ENCODE peak calls at places on chromosomes 3 and 15, in eight cellular contexts. I, Y, K, V, U, A, W and F are unnamed samples.

GRCh38 chr15:67838789-67839332 is 984 bp downstream of the RNU6-1 start:
- DNase-seq in I (peak; percentile 69), Y (no peak), K (peak; percentile 75), V (no peak), U (peak; percentile 61), A (peak; percentile 85), W (peak; percentile 87), F (no peak)

GRCh38 chr3:71779674-71780377 is 5.1 kb downstream of the PROK2 start:
- DNase-seq in I (no peak), Y (no peak), K (no peak), V (no peak), U (no peak), A (no peak), W (no peak), F (no peak)

GRCh38 chr15:40365624-40366023 is 7.6 kb downstream of the DISP2 start:
- DNase-seq in I (no peak), Y (no peak), K (no peak), V (no peak), U (no peak), A (no peak), W (no peak), F (no peak)

GRCh38 chr3:137012097-137012501 is 54.3 kb downstream of the IL20RB start:
- DNase-seq in I (peak; percentile 88), Y (no peak), K (no peak), V (no peak), U (no peak), A (no peak), W (no peak), F (no peak)

GRCh38 chr3:71089271-71089670 is 494.3 kb downstream of the FOXP1 start:
- DNase-seq in I (peak; percentile 32), Y (no peak), K (no peak), V (no peak), U (peak; percentile 69), A (no peak), W (no peak), F (no peak)

GRCh38 chr3:159892171-159892791 is 96.4 kb upstream of the IL12A start:
- DNase-seq in I (no peak), Y (no peak), K (no peak), V (no peak), U (no peak), A (no peak), W (no peak), F (no peak)

GRCh38 chr3:142808103-142808917 is 80.6 kb downstream of the PCOLCE2 start:
- DNase-seq in I (peak; percentile 92), Y (peak; percentile 50), K (no peak), V (no peak), U (peak; percentile 80), A (no peak), W (no peak), F (no peak)

GRCh38 chr3:128914966-128915645 is 35.7 kb downstream of the ACAD9 start:
- DNase-seq in I (no peak), Y (no peak), K (no peak), V (no peak), U (no peak), A (no peak), W (no peak), F (no peak)

GRCh38 chr15:70586241-70586640 is 177.1 kb downstream of the UACA start:
- DNase-seq in I (no peak), Y (no peak), K (no peak), V (no peak), U (no peak), A (no peak), W (no peak), F (no peak)

GRCh38 chr3:131007256-131007655 is 19.4 kb downstream of the ASTE1 start:
- DNase-seq in I (no peak), Y (no peak), K (no peak), V (no peak), U (no peak), A (no peak), W (no peak), F (no peak)

GRCh38 chr15:99435138-99435695 is 130.6 kb upstream of the MEF2A start:
- DNase-seq in I (no peak), Y (no peak), K (no peak), V (peak; percentile 11), U (peak; percentile 79), A (peak; percentile 36), W (no peak), F (no peak)

GRCh38 chr3:17742837-17743659 is 617 bp upstream of the TBC1D5 start:
- DNase-seq in I (no peak), Y (no peak), K (peak; percentile 95), V (no peak), U (no peak), A (no peak), W (no peak), F (no peak)

GRCh38 chr3:58009026-58009748 is 965 bp downstream of the FLNB start:
- DNase-seq in I (peak; percentile 51), Y (no peak), K (peak; percentile 72), V (peak; percentile 67), U (no peak), A (peak; percentile 46), W (peak; percentile 41), F (no peak)

GRCh38 chr3:124277516-124277890 is 285.6 kb upstream of the ROPN1 start:
- DNase-seq in I (peak; percentile 41), Y (no peak), K (no peak), V (no peak), U (no peak), A (no peak), W (no peak), F (no peak)

GRCh38 chr3:142768338-142768737 is 44.5 kb downstream of the TRPC1 start:
- DNase-seq in I (no peak), Y (no peak), K (no peak), V (no peak), U (no peak), A (no peak), W (no peak), F (no peak)

GRCh38 chr3:190319660-190320059 is 2.6 kb downstream of the CLDN1 start:
- DNase-seq in I (no peak), Y (no peak), K (no peak), V (no peak), U (peak; percentile 97), A (no peak), W (no peak), F (no peak)

DNA sequence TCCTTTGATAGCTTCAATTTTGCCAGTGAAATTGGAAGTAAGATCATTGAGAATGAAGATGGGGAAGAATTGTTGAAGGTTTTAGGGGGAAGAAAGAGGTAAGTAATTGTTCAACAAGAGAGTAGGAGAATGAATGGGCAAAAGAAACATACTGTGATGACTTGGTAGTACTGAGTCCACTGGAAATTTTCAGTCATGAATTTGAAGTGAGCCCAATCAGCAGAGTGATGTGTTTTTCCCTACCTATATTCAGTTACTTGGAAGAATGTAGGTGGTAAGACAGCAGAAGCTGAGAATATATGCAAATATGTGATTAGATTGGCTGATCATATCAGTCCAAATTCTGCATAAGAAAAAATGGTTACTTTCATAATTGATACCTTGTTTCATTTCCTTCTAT is 569.6 kb downstream of the AGBL1 start:
- DNase-seq in I (no peak), Y (no peak), K (no peak), V (no peak), U (no peak), A (no peak), W (no peak), F (no peak)
- H3K9me3 ChIP-seq in I (no peaks in the 10 kb centered on the region), Y (peaks cover 11% of the 10 kb centered on the region), K (no peaks in the 10 kb centered on the region), V (peaks cover 9% of the 10 kb centered on the region), U (no peaks in the 10 kb centered on the region), A (no peaks in the 10 kb centered on the region), W (no peaks in the 10 kb centered on the region), F (no peaks in the 10 kb centered on the region)

GRCh38 chr3:144900366-144900765 is 928.7 kb downstream of the DIPK2A start:
- DNase-seq in I (peak; percentile 26), Y (no peak), K (no peak), V (no peak), U (no peak), A (no peak), W (no peak), F (no peak)
- TF ChIP-seq EZH2phosphoT487 in I (no peak), Y (no peak), K (no peak), V (no peak), U (no peak), A (no peak), W (no peak), F (no peak)

GRCh38 chr3:196523841-196524240 is 8.7 kb upstream of the SMCO1 start:
- DNase-seq in I (no peak), Y (no peak), K (no peak), V (no peak), U (no peak), A (no peak), W (no peak), F (no peak)
- H3K9me3 ChIP-seq in I (no peaks in the 10 kb centered on the region), Y (no peaks in the 10 kb centered on the region), K (peaks cover 11% of the 10 kb centered on the region), V (peaks cover 16% of the 10 kb centered on the region), U (peaks cover 19% of the 10 kb centered on the region), A (no peaks in the 10 kb centered on the region), W (peaks cover 14% of the 10 kb centered on the region), F (no peaks in the 10 kb centered on the region)

GRCh38 chr15:72338617-72339321 is 18.8 kb upstream of the CELF6 start:
- DNase-seq in I (peak; percentile 87), Y (no peak), K (no peak), V (no peak), U (peak; percentile 2), A (peak; percentile 26), W (no peak), F (no peak)

GRCh38 chr15:72338148-72338547 is 18.2 kb upstream of the CELF6 start:
- DNase-seq in I (no peak), Y (no peak), K (no peak), V (no peak), U (no peak), A (no peak), W (no peak), F (no peak)

GRCh38 chr15:72340366-72340765 is 20.4 kb upstream of the CELF6 start:
- DNase-seq in I (peak; percentile 51), Y (no peak), K (no peak), V (no peak), U (no peak), A (no peak), W (no peak), F (no peak)

GRCh38 chr15:72341361-72341760 is 21.4 kb upstream of the CELF6 start:
- DNase-seq in I (peak; percentile 15), Y (peak; percentile 7), K (peak; percentile 39), V (no peak), U (peak; percentile 51), A (peak; percentile 34), W (peak; percentile 75), F (no peak)

GRCh38 chr15:72339777-72340177 is 19.8 kb upstream of the CELF6 start:
- DNase-seq in I (peak; percentile 93), Y (no peak), K (peak; percentile 62), V (no peak), U (peak; percentile 73), A (peak; percentile 68), W (no peak), F (no peak)
- TF ChIP-seq EZH2phosphoT487 in I (no peak), Y (no peak), K (no peak), V (no peak), U (no peak), A (no peak), W (no peak), F (no peak)

GRCh38 chr3:31653464-31653863 is 120.7 kb downstream of the STT3B start:
- DNase-seq in I (no peak), Y (no peak), K (no peak), V (no peak), U (no peak), A (no peak), W (no peak), F (no peak)
- H3K9me3 ChIP-seq in I (peaks cover 3% of the 10 kb centered on the region), Y (no peaks in the 10 kb centered on the region), K (peaks cover 39% of the 10 kb centered on the region), V (peaks cover 41% of the 10 kb centered on the region), U (peaks cover 31% of the 10 kb centered on the region), A (peaks cover 54% of the 10 kb centered on the region), W (peaks cover 28% of the 10 kb centered on the region), F (no peaks in the 10 kb centered on the region)